ENCODE peak calls at places on chromosomes 16 and 17, in five cellular contexts. O is stimulated activated CD8-positive, alpha-beta memory T cell treated with anti-CD3 and anti-CD28 coated beads, Interleukin-2, amount 100 ng/mL, for 48 hours; X is uterus; Y is amygdala; I is GM13977. D is an unnamed sample.
A peak's percentile ranks its signal among the peaks of the same experiment; 100 is the strongest.

GRCh38 chr16:10577305-10578202 is 2.8 kb downstream of the EMP2 start:
- DNase-seq in O (no peak), X (no peak), Y (no peak), I (no peak), D (peak; percentile 82)

GRCh38 chr17:63914471-63914870 is 3.4 kb upstream of the CSHL1 start:
- DNase-seq in O (no peak), X (no peak), Y (no peak), I (no peak), D (no peak)

GRCh38 chr17:66406701-66407644 is 104.6 kb downstream of the PRKCA start:
- DNase-seq in O (no peak), X (no peak), Y (no peak), I (no peak), D (no peak)

GRCh38 chr17:38705803-38706624 is 941 bp downstream of the MLLT6 start:
- DNase-seq in O (no peak), X (peak; percentile 72), Y (peak; percentile 21), I (no peak), D (no peak)

GRCh38 chr17:43868236-43868994 is 21.4 kb downstream of the CD300LG start:
- DNase-seq in O (no peak), X (no peak), Y (no peak), I (no peak), D (no peak)

GRCh38 chr17:68821860-68822693 is 133.1 kb downstream of the ABCA8 start:
- DNase-seq in O (no peak), X (no peak), Y (no peak), I (no peak), D (no peak)

GRCh38 chr17:28470266-28471126 is 2.9 kb upstream of the SLC13A2 start:
- DNase-seq in O (no peak), X (no peak), Y (no peak), I (no peak), D (no peak)

GRCh38 chr16:54282923-54283734 is 3.5 kb downstream of the IRX3 start:
- DNase-seq in O (no peak), X (no peak), Y (no peak), I (peak; percentile 39), D (no peak)

GRCh38 chr17:73508057-73508930 is 136.0 kb downstream of the SDK2 start:
- DNase-seq in O (no peak), X (no peak), Y (no peak), I (no peak), D (no peak)

GRCh38 chr17:40516581-40517285 is 15.3 kb upstream of the TNS4 start:
- DNase-seq in O (no peak), X (peak; percentile 11), Y (no peak), I (peak; percentile 80), D (peak; percentile 64)

GRCh38 chr17:75625813-75626486 is 7.3 kb upstream of the SMIM5 start:
- DNase-seq in O (peak; percentile 12), X (no peak), Y (no peak), I (peak; percentile 78), D (no peak)

GRCh38 chr16:14278749-14279148 is 207.6 kb downstream of the MRTFB start:
- DNase-seq in O (no peak), X (no peak), Y (no peak), I (no peak), D (no peak)

GRCh38 chr17:62671553-62671952 is 44.1 kb downstream of the MRC2 start:
- DNase-seq in O (no peak), X (no peak), Y (no peak), I (no peak), D (no peak)

GRCh38 chr16:17817943-17818342 is 347.2 kb upstream of the XYLT1 start:
- DNase-seq in O (no peak), X (no peak), Y (no peak), I (no peak), D (no peak)

GRCh38 chr17:81517339-81518112 is 4.9 kb upstream of the ACTG1 start:
- DNase-seq in O (no peak), X (peak; percentile 31), Y (no peak), I (peak; percentile 93), D (no peak)

GRCh38 chr17:17892731-17893130 is 55.9 kb upstream of the SREBF1 start:
- DNase-seq in O (no peak), X (no peak), Y (no peak), I (no peak), D (no peak)

GRCh38 chr16:78364501-78364900 is 265.0 kb downstream of the WWOX start:
- DNase-seq in O (no peak), X (no peak), Y (no peak), I (no peak), D (no peak)

GRCh38 chr17:83199500-83200201 is 120.2 kb downstream of the METRNL start:
- DNase-seq in O (peak; percentile 84), X (no peak), Y (no peak), I (no peak), D (no peak)

GRCh38 chr17:50626037-50626574 is 8.6 kb upstream of the ABCC3 start:
- DNase-seq in O (peak; percentile 51), X (peak; percentile 83), Y (no peak), I (peak; percentile 79), D (no peak)

GRCh38 chr17:8125947-8126305 is 2.0 kb upstream of the HES7 start:
- DNase-seq in O (no peak), X (no peak), Y (no peak), I (no peak), D (no peak)

GRCh38 chr16:14375132-14375491 is 254.9 kb downstream of the PARN start:
- DNase-seq in O (no peak), X (no peak), Y (no peak), I (no peak), D (no peak)

GRCh38 chr17:34979650-34980352 is 511 bp upstream of the LIG3 start:
- DNase-seq in O (no peak), X (no peak), Y (no peak), I (no peak), D (no peak)

GRCh38 chr17:67053438-67054000 is 9.2 kb downstream of the CACNG1 start:
- DNase-seq in O (no peak), X (no peak), Y (no peak), I (no peak), D (peak; percentile 57)